ENCODE peak calls at places on chromosomes 7 and 10, in six cellular contexts. V, Q, O, E, I and N are unnamed samples.

GRCh38 chr7:16416289-16417282 is 4.8 kb downstream of the CRPPA start:
- DNase-seq in O (no peak), Q (no peak), V (no peak), I (no peak), E (no peak), N (no peak)

GRCh38 chr7:28503396-28503795 is 91.1 kb downstream of the CREB5 start:
- DNase-seq in V (no peak), E (no peak), I (no peak), Q (no peak), O (no peak), N (no peak)

GRCh38 chr10:54026340-54026739 is 774.7 kb downstream of the PCDH15 start:
- DNase-seq in I (no peak), O (no peak), Q (no peak), E (no peak), V (no peak), N (no peak)

GRCh38 chr7:26639111-26639510 is 225.3 kb downstream of the SKAP2 start:
- DNase-seq in E (no peak), V (no peak), Q (no peak), O (no peak), I (no peak), N (no peak)

GRCh38 chr7:117312593-117312992 is 10.3 kb downstream of the WNT2 start:
- DNase-seq in O (no peak), V (no peak), I (no peak), E (no peak), Q (no peak), N (no peak)

GRCh38 chr10:122114156-122114747 is 125.3 kb downstream of the TACC2 start:
- DNase-seq in O (no peak), I (no peak), V (no peak), E (no peak), Q (no peak), N (peak; percentile 49)

GRCh38 chr7:19117081-19117869 is at the start of gene TWIST1:
- DNase-seq in O (peak; percentile 89), I (peak; percentile 75), E (no peak), Q (peak; percentile 86), V (no peak), N (peak; percentile 72)

GRCh38 chr7:28626629-28627262 is 214.4 kb downstream of the CREB5 start:
- DNase-seq in I (no peak), O (peak; percentile 63), E (no peak), V (no peak), Q (no peak), N (peak; percentile 21)

GRCh38 chr7:53984776-53985175 is 557.4 kb upstream of the VSTM2A start:
- DNase-seq in O (no peak), V (no peak), Q (no peak), E (no peak), I (no peak), N (no peak)

GRCh38 chr10:98223874-98224273 is 44.1 kb downstream of the LOXL4 start:
- DNase-seq in I (no peak), V (no peak), E (no peak), Q (no peak), O (no peak), N (no peak)

GRCh38 chr10:79255007-79255507 is 92.2 kb upstream of the PPIF start:
- DNase-seq in I (no peak), E (no peak), O (no peak), Q (no peak), V (no peak), N (no peak)

GRCh38 chr10:63547628-63548356 is 26.6 kb downstream of the REEP3 start:
- DNase-seq in O (no peak), E (no peak), I (no peak), V (no peak), Q (no peak), N (no peak)

GRCh38 chr7:110539216-110539615 is 551.7 kb upstream of the LRRN3 start:
- DNase-seq in V (no peak), E (no peak), I (no peak), O (no peak), Q (peak; percentile 32), N (no peak)

GRCh38 chr7:27155816-27156507 is 513 bp downstream of the HOXA7 start:
- DNase-seq in V (no peak), I (no peak), E (peak; percentile 24), O (no peak), Q (no peak), N (peak; percentile 43)

GRCh38 chr10:29795856-29796255 is 161.1 kb upstream of the SVIL start:
- DNase-seq in V (no peak), O (no peak), E (no peak), I (no peak), Q (no peak), N (no peak)

GRCh38 chr10:115171392-115171960 is 78.3 kb downstream of the ATRNL1 start:
- DNase-seq in I (no peak), V (no peak), O (peak; percentile 30), Q (no peak), E (no peak), N (no peak)

GRCh38 chr7:132546366-132547145 is 29.7 kb downstream of the PLXNA4 start:
- DNase-seq in O (no peak), V (no peak), E (no peak), Q (no peak), I (no peak), N (no peak)

GRCh38 chr10:2658780-2659179 is 408.6 kb upstream of the PFKP start:
- DNase-seq in E (no peak), V (no peak), Q (no peak), O (no peak), I (no peak), N (no peak)

GRCh38 chr7:106064836-106065559 is 47.1 kb downstream of the SYPL1 start:
- DNase-seq in V (peak; percentile 97), O (peak; percentile 76), E (peak; percentile 88), Q (peak; percentile 70), I (peak; percentile 84), N (peak; percentile 92)

GRCh38 chr7:45021604-45022296 is 21.7 kb downstream of the CCM2 start:
- DNase-seq in V (no peak), O (peak; percentile 30), E (no peak), I (no peak), Q (no peak), N (no peak)

GRCh38 chr7:149828357-149829309 is 9.5 kb upstream of the ZNF862 start:
- DNase-seq in Q (no peak), O (no peak), I (no peak), E (no peak), V (no peak), N (no peak)

GRCh38 chr7:36278069-36278766 is 111.4 kb upstream of the ANLN start:
- DNase-seq in Q (no peak), V (no peak), O (no peak), I (no peak), E (no peak), N (no peak)

GRCh38 chr10:896982-897381 is 34.5 kb downstream of the LARP4B start:
- DNase-seq in E (no peak), O (no peak), I (no peak), Q (no peak), V (no peak), N (no peak)

GRCh38 chr10:9198611-9199010 is 1144.1 kb downstream of the GATA3 start:
- DNase-seq in V (no peak), Q (peak; percentile 62), E (no peak), O (no peak), I (no peak), N (no peak)

GRCh38 chr10:110058215-110058614 is 50.4 kb downstream of the ADD3 start:
- DNase-seq in V (no peak), I (no peak), E (no peak), Q (no peak), O (peak; percentile 57), N (no peak)

DNA sequence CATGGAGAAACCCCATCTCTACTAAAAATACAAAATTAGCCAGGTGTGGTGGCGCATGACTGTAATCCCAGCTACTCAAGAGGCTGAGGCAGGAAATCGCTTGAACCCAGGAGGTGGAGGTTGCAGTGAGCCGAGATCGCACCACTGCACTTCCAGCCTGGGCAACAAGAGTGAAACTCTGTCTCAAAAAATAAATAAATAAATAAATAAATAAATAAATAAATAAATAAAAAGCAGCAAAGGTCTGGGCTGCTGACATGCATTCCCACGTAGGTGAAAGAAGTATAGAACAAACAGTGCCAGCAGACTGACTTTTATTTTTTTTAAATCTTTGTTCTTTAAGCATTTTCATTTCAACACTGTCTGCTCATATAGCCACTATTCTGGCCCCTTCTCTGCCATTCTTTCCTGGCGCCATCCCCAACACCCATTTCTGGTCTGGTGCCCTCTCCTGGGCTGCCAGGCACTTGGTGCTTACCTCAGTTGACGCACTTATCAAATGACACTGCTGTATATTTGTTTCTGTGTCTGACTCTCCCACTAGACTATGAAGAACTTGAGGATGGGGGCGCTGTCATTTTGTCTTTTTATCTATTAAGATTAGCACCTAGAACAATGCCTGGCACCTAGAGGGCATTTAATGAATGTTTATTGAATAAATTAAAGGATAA is 15.6 kb downstream of the FAM107B start:
- DNase-seq in V (no peak), I (no peak), E (peak; percentile 70), Q (no peak), O (peak; percentile 33), N (no peak)
- TF ChIP-seq CTCF in V (no peak), I (no peak), E (no peak), Q (no peak), O (peak; percentile 38), N (no peak)

GRCh38 chr10:103614511-103615158 is 121.1 kb downstream of the NEURL1 start:
- DNase-seq in O (no peak), E (no peak), Q (no peak), I (no peak), V (no peak), N (no peak)
- H3K27ac ChIP-seq in O (peak overlapping the region; percentile 40), E (peak overlapping the region; percentile 37), Q (peak overlapping the region; percentile 61), I (peak overlapping the region; percentile 32), V (peak overlapping the region; percentile 83), N (peak overlapping the region; percentile 73)

GRCh38 chr10:131979821-131980270 is 1.9 kb downstream of the BNIP3 start:
- DNase-seq in E (peak; percentile 44), O (no peak), I (no peak), Q (no peak), V (no peak), N (no peak)
- H3K4me3 ChIP-seq in E (peak overlapping the region; percentile 56), O (peak overlapping the region; percentile 93), I (peak overlapping the region; percentile 27), Q (peak overlapping the region; percentile 81), V (peak overlapping the region; percentile 42), N (peak overlapping the region; percentile 24)

GRCh38 chr7:52592698-52593097 is 442.7 kb upstream of the POM121L12 start:
- DNase-seq in I (no peak), E (no peak), V (no peak), O (no peak), Q (no peak), N (no peak)
- TF ChIP-seq CTCF in I (no peak), E (no peak), V (no peak), O (no peak), Q (no peak), N (no peak)